ENCODE peak calls at places on chromosome 17, in seven cellular contexts. O, C, D, Z, X, R and A are unnamed samples.

GRCh38 chr17:14843086-14843795 is 421.9 kb downstream of the PMP22 start:
- DNase-seq in O (no peak), C (no peak), D (no peak), Z (no peak), X (no peak), R (no peak), A (no peak)

GRCh38 chr17:79188048-79188447 is 113.4 kb downstream of the ENGASE start:
- DNase-seq in O (peak), C (no peak), D (peak), Z (peak), X (no peak), R (peak), A (peak)

GRCh38 chr17:81272616-81273015 is 22.5 kb downstream of the SLC38A10 start:
- DNase-seq in O (no peak), C (no peak), D (no peak), Z (no peak), X (no peak), R (no peak), A (no peak)

GRCh38 chr17:63116967-63117366 is 150.9 kb downstream of the TANC2 start:
- DNase-seq in O (peak), C (peak), D (no peak), Z (peak), X (peak), R (no peak), A (peak)

GRCh38 chr17:76416447-76416846 is 32.0 kb downstream of the SPHK1 start:
- DNase-seq in O (no peak), C (no peak), D (no peak), Z (no peak), X (no peak), R (no peak), A (no peak)

GRCh38 chr17:4899341-4900230 is at the start of gene C17orf107:
- DNase-seq in O (no peak), C (peak), D (no peak), Z (no peak), X (peak), R (peak), A (peak)

GRCh38 chr17:41383690-41384089 is 1.6 kb upstream of the KRT34 start:
- DNase-seq in O (no peak), C (no peak), D (no peak), Z (no peak), X (no peak), R (no peak), A (no peak)

GRCh38 chr17:59298512-59298911 is 32.9 kb upstream of the YPEL2 start:
- DNase-seq in O (no peak), C (no peak), D (no peak), Z (no peak), X (no peak), R (no peak), A (no peak)

GRCh38 chr17:43545383-43545632 is 832 bp downstream of the ETV4 start:
- DNase-seq in O (no peak), C (no peak), D (peak), Z (no peak), X (no peak), R (no peak), A (no peak)

GRCh38 chr17:40846515-40847155 is 20.4 kb downstream of the KRT12 start:
- DNase-seq in O (no peak), C (peak), D (no peak), Z (no peak), X (no peak), R (no peak), A (no peak)

GRCh38 chr17:6070895-6071511 is 824 bp downstream of the WSCD1 start:
- DNase-seq in O (peak), C (peak), D (peak), Z (no peak), X (no peak), R (no peak), A (no peak)

GRCh38 chr17:5526821-5527598 is 40.6 kb downstream of the MIS12 start:
- DNase-seq in O (peak), C (peak), D (no peak), Z (peak), X (peak), R (no peak), A (peak)

GRCh38 chr17:58376472-58376921 is 24.5 kb upstream of the SUPT4H1 start:
- DNase-seq in O (no peak), C (no peak), D (peak), Z (no peak), X (no peak), R (peak), A (no peak)

GRCh38 chr17:60604686-60605334 is 4.8 kb downstream of the PPM1D start:
- DNase-seq in O (no peak), C (peak), D (peak), Z (no peak), X (peak), R (no peak), A (peak)

GRCh38 chr17:82014432-82014831 is 8.2 kb downstream of the CENPX start:
- DNase-seq in O (peak), C (no peak), D (no peak), Z (no peak), X (no peak), R (no peak), A (no peak)

GRCh38 chr17:27622914-27623313 is 8.1 kb upstream of the LGALS9 start:
- DNase-seq in O (no peak), C (no peak), D (no peak), Z (no peak), X (no peak), R (no peak), A (no peak)

GRCh38 chr17:57284984-57285646 is 28.8 kb downstream of the MSI2 start:
- DNase-seq in O (no peak), C (no peak), D (no peak), Z (no peak), X (no peak), R (no peak), A (no peak)

GRCh38 chr17:7235693-7236665 is 1.7 kb upstream of the DVL2 start:
- DNase-seq in O (no peak), C (no peak), D (no peak), Z (no peak), X (peak), R (peak), A (peak)

GRCh38 chr17:43779145-43780125 is 658 bp upstream of the DUSP3 start:
- DNase-seq in O (no peak), C (peak), D (no peak), Z (no peak), X (peak), R (peak), A (no peak)

GRCh38 chr17:29131814-29132682 is 48.1 kb downstream of the MYO18A start:
- DNase-seq in O (peak), C (peak), D (no peak), Z (no peak), X (no peak), R (no peak), A (peak)

GRCh38 chr17:74569392-74570003 is 2.2 kb upstream of the CD300H start:
- DNase-seq in O (no peak), C (peak), D (no peak), Z (peak), X (peak), R (peak), A (peak)

GRCh38 chr17:53757559-53757958 is 65.2 kb upstream of the KIF2B start:
- DNase-seq in O (no peak), C (no peak), D (no peak), Z (no peak), X (no peak), R (no peak), A (no peak)

GRCh38 chr17:35129154-35129972 is 7.9 kb downstream of the FNDC8 start:
- DNase-seq in O (no peak), C (no peak), D (no peak), Z (no peak), X (no peak), R (no peak), A (peak)

GRCh38 chr17:33396818-33397217 is 103.7 kb upstream of the ASIC2 start:
- DNase-seq in O (no peak), C (no peak), D (no peak), Z (no peak), X (no peak), R (no peak), A (no peak)

GRCh38 chr17:78991906-78992532 is 12.3 kb upstream of the LGALS3BP start:
- DNase-seq in O (peak), C (no peak), D (no peak), Z (no peak), X (no peak), R (no peak), A (no peak)

GRCh38 chr17:2690165-2691068 is 21.1 kb downstream of the CLUH start:
- DNase-seq in O (peak), C (no peak), D (no peak), Z (no peak), X (no peak), R (peak), A (no peak)

GRCh38 chr17:4810696-4811289 is 3.8 kb downstream of the PLD2 start:
- DNase-seq in O (no peak), C (no peak), D (no peak), Z (no peak), X (no peak), R (no peak), A (no peak)

GRCh38 chr17:57599271-57600045 is 145.6 kb downstream of the CCDC182 start:
- DNase-seq in O (no peak), C (no peak), D (no peak), Z (no peak), X (no peak), R (no peak), A (no peak)

GRCh38 chr17:74916851-74917199 is 6.2 kb downstream of the USH1G start:
- DNase-seq in O (no peak), C (no peak), D (no peak), Z (no peak), X (no peak), R (peak), A (no peak)

GRCh38 chr17:74125160-74125559 is 78.3 kb upstream of the RPL38 start:
- DNase-seq in O (peak), C (no peak), D (no peak), Z (no peak), X (no peak), R (peak), A (no peak)

GRCh38 chr17:30476726-30477082 is 504 bp upstream of the GOSR1 start:
- DNase-seq in O (no peak), C (no peak), D (peak), Z (peak), X (peak), R (no peak), A (no peak)

GRCh38 chr17:54967621-54968258 is 714 bp downstream of the COX11 start:
- DNase-seq in O (peak), C (peak), D (no peak), Z (peak), X (peak), R (no peak), A (peak)

GRCh38 chr17:42275527-42276358 is 448 bp downstream of the STAT5B start:
- DNase-seq in O (peak), C (peak), D (peak), Z (no peak), X (peak), R (peak), A (peak)

GRCh38 chr17:43689814-43690213 is 28.1 kb upstream of the MEOX1 start:
- DNase-seq in O (no peak), C (no peak), D (no peak), Z (no peak), X (no peak), R (no peak), A (no peak)

GRCh38 chr17:71412803-71413202 is 708.0 kb upstream of the SOX9 start:
- DNase-seq in O (no peak), C (peak), D (no peak), Z (peak), X (peak), R (no peak), A (peak)

GRCh38 chr17:17358060-17358751 is 55.0 kb downstream of the NT5M start:
- DNase-seq in O (no peak), C (no peak), D (no peak), Z (no peak), X (no peak), R (no peak), A (no peak)

GRCh38 chr17:13000561-13000960 is 17.3 kb downstream of the ELAC2 start:
- DNase-seq in O (no peak), C (no peak), D (no peak), Z (no peak), X (no peak), R (no peak), A (no peak)

GRCh38 chr17:42518755-42519545 is 17.1 kb upstream of the NAGLU start:
- DNase-seq in O (no peak), C (peak), D (no peak), Z (peak), X (peak), R (peak), A (peak)

GRCh38 chr17:77606865-77607210 is 351.7 kb upstream of the TNRC6C start:
- DNase-seq in O (no peak), C (no peak), D (peak), Z (no peak), X (no peak), R (no peak), A (no peak)
- TF ChIP-seq CTCF in O (peak), C (no peak), D (no peak), Z (no peak), X (peak), R (peak), A (no peak)

DNA sequence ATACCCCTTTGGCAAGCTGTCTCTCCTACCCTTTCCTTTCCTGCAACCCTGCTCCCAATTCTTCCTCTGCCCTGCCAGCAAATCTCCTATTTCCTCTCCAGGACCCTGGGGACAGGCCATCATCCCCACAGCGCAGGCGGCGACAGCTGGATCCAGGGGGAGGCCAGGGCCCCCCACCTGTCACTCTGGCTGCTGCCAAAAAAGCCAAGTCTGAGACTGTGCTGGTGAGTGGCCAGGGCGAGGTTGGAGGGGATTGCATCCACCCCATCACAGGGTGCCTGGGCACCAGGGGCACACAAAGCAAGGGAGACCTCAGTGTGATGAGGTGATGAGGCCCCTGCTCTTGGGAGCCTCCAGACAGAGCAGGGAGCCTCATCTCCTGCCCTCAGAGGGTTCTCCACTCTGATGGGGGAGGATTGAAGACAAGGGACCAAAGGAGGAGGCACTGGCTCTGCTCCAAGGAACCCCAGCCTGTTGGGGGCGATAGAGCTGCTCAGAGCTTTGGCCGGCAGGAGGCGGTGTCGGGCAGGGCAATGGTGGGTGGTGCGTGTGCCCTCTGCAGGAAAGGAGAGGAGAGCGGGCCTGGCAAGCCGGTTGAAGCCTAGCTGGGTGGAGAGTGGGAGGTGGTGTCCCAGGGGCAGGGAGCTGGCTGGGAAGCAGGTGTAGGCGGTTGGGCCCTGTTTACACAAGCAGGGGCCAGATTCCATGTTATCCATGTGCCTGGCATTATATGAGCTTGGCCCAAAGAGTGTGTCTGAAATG is 15.6 kb upstream of the PDK2 start:
- DNase-seq in O (no peak), C (no peak), D (peak), Z (peak), X (no peak), R (peak), A (peak)
- TF ChIP-seq CTCF in O (peak), C (peak), D (peak), Z (peak), X (peak), R (peak), A (peak)

GRCh38 chr17:38815576-38816193 is 9.4 kb downstream of the CWC25 start:
- DNase-seq in O (no peak), C (peak), D (no peak), Z (no peak), X (peak), R (no peak), A (peak)
- TF ChIP-seq CTCF in O (peak), C (peak), D (no peak), Z (peak), X (peak), R (peak), A (peak)

GRCh38 chr17:691423-691822 is 23.2 kb downstream of the VPS53 start:
- DNase-seq in O (no peak), C (peak), D (no peak), Z (no peak), X (peak), R (no peak), A (peak)

GRCh38 chr17:690346-690745 is 24.3 kb downstream of the VPS53 start:
- DNase-seq in O (no peak), C (no peak), D (no peak), Z (no peak), X (no peak), R (no peak), A (no peak)

GRCh38 chr17:685006-685405 is 29.6 kb downstream of the VPS53 start:
- DNase-seq in O (no peak), C (no peak), D (no peak), Z (no peak), X (no peak), R (no peak), A (no peak)

GRCh38 chr17:689556-690247 is 24.9 kb downstream of the VPS53 start:
- DNase-seq in O (no peak), C (no peak), D (no peak), Z (no peak), X (no peak), R (no peak), A (no peak)

GRCh38 chr17:688100-688989 is 26.3 kb downstream of the VPS53 start:
- DNase-seq in O (no peak), C (peak), D (no peak), Z (no peak), X (peak), R (no peak), A (peak)
- TF ChIP-seq CTCF in O (peak), C (peak), D (no peak), Z (no peak), X (peak), R (peak), A (peak)

DNA sequence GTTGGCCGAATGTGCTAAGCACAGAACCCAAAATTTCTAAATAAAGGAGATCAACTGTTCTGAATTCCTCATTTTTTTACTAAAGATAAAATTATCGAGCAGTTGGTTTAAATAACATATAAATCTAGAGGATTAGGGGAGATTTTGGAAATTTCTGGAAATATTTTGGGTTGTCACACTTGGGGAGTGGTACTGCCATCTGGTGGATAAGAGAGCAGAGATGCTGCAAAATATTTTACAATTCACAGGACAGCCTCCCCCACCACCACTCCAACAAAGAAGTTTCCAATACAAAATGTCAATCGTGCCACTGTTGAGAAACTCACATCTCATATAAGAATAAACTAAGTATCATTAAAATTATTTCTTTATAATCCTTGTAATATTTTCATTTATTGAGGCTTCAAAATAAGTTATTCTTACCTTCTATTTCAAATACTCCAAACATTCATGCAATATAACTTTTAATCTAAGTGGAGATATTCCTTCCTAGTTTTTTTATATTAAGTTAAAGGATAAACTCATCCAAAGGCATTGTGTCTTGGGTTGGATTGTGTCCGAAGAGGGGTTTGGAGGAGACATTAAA is 17.0 kb upstream of the ABCA8 start:
- DNase-seq in O (peak), C (peak), D (no peak), Z (peak), X (peak), R (no peak), A (peak)
- TF ChIP-seq CTCF in O (peak), C (peak), D (no peak), Z (peak), X (peak), R (peak), A (peak)